ENCODE peak calls at places on chromosomes 13 and 19, in eight cellular contexts. O is cardiac fibroblast, Q is heart left ventricle, H is lower leg skin, F is A673, I is uterus, K is astrocyte of the spinal cord, J is gastrocnemius medialis. T is an unnamed sample.

GRCh38 chr19:44356383-44357111 is at the start of gene ZNF112:
- DNase-seq in O (peak), Q (peak), H (peak), F (peak), I (peak), K (peak), J (peak), T (peak)

GRCh38 chr19:41740415-41741243 is 14.7 kb upstream of the CEACAM6 start:
- DNase-seq in O (no peak), Q (no peak), H (peak), F (no peak), I (no peak), K (no peak), J (no peak), T (no peak)

GRCh38 chr13:43414111-43414510 is 372.7 kb downstream of the ENOX1 start:
- DNase-seq in O (no peak), Q (no peak), H (no peak), F (no peak), I (no peak), K (no peak), J (no peak), T (no peak)

GRCh38 chr19:49801966-49802661 is 11.0 kb downstream of the FUZ start:
- DNase-seq in O (peak), Q (peak), H (peak), F (peak), I (peak), K (peak), J (peak), T (no peak)

GRCh38 chr19:35357867-35358573 is at the start of gene FFAR3:
- DNase-seq in O (peak), Q (no peak), H (peak), F (peak), I (no peak), K (no peak), J (peak), T (peak)

GRCh38 chr19:16400911-16401675 is 70.7 kb downstream of the EPS15L1 start:
- DNase-seq in O (no peak), Q (no peak), H (peak), F (peak), I (peak), K (peak), J (peak), T (no peak)

GRCh38 chr19:41923045-41923788 is 5.0 kb downstream of the ERFL start:
- DNase-seq in O (no peak), Q (no peak), H (no peak), F (no peak), I (no peak), K (no peak), J (no peak), T (no peak)

GRCh38 chr19:16883518-16883917 is 5.3 kb upstream of the F2RL3 start:
- DNase-seq in O (no peak), Q (no peak), H (no peak), F (no peak), I (no peak), K (no peak), J (no peak), T (no peak)

GRCh38 chr13:111247552-111247951 is 72.9 kb upstream of the TEX29 start:
- DNase-seq in O (no peak), Q (no peak), H (no peak), F (no peak), I (no peak), K (no peak), J (peak), T (no peak)

GRCh38 chr13:78816154-78816553 is 157.2 kb upstream of the OBI1 start:
- DNase-seq in O (no peak), Q (no peak), H (no peak), F (no peak), I (no peak), K (no peak), J (no peak), T (no peak)

DNA sequence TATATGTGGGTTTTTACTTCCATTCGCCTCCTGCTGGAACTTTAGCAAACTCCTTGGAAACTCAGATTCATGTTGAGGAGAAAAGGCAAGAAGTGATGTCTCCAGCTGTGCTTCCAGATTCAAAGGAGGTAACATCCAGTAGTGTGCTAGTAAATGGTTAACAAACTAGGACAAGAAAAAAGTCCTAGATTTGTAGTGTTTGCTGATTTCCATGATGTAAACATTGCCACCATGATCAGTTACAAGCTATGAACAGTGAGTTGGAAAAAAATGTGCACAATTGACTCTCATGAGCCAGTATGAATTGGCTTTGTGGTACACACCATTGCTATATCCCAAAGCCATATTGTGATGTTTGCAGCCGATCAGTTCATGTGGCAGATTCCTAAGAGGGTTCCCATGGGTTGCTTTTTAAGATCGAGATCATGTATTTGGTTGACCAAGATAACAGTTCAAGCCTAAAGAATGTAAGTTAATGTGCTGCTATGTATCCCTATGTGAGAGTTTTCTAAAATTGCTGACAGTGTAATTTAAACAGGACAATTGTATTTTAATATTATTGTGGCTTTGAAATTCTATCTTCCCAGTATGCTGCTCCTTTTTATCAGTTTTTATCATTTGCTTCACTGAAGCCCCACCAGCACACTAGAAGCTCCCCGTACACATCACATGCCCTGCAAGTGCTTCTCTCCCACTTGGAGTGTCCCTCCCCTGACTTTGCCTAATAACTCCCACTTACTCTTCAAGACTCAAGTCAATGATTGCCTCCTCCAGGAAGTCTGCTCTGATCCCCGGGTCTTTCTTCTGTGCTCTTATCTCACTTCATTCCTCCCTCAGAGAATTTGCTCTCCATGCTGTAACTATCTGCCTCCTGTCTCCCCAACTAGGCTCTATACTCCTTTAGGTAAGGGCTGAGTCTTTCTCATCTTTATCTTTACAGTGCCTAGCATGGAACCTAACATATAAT is 148.3 kb downstream of the RGCC start:
- DNase-seq in O (no peak), Q (no peak), H (no peak), F (no peak), I (no peak), K (no peak), J (no peak), T (no peak)
- TF ChIP-seq CTCF in O (no peak), Q (no peak), H (no peak), F (no peak), I (no peak), K (no peak), J (no peak), T (no peak)

GRCh38 chr13:33678084-33678483 is 139.9 kb upstream of the RFC3 start:
- DNase-seq in O (no peak), Q (no peak), H (no peak), F (peak), I (no peak), K (no peak), J (no peak), T (no peak)
- TF ChIP-seq CTCF in O (no peak), Q (no peak), H (no peak), F (peak), I (no peak), K (no peak), J (no peak), T (no peak)

DNA sequence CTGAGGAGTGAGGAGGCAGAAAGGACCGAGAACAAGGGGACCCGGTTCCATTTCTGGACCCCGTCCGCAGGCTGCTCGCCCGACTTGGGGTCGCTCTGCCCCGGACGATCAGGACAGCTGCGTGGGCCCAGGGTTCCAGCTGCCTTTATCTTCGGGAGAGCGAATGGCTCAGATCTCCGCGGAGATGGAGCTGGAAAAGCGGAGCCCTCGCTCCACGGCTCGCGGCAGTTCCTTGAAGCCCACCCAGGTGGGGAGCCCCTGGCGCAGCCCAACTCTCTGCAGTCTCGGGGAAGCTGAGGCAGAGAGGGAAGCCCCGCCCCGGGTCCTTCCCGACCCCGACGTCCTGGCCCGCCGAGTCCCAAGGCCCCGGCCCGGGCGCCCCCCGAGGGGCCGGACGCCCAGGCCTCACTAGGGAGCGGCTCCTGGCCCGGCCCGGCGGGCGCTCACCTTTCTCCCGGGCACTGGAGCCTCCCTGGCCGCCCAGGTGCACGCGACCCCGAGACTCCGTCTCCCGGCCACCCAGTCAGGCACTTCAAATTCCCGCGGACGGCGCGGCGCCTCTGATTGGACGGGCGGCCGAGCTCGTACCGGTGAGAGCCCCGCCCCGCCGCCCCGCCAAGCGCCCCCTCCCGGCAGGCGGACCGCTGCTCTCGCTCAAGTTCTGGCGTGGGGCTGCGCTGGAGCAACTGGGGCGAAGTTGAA is 485.7 kb downstream of the UQCRFS1 start:
- DNase-seq in O (peak), Q (no peak), H (no peak), F (no peak), I (no peak), K (no peak), J (no peak), T (no peak)
- TF ChIP-seq CTCF in O (peak), Q (no peak), H (no peak), F (no peak), I (no peak), K (no peak), J (no peak), T (no peak)

GRCh38 chr13:107649071-107649470 is 566.3 kb downstream of the LIG4 start:
- DNase-seq in O (peak), Q (no peak), H (no peak), F (no peak), I (no peak), K (no peak), J (no peak), T (no peak)

DNA sequence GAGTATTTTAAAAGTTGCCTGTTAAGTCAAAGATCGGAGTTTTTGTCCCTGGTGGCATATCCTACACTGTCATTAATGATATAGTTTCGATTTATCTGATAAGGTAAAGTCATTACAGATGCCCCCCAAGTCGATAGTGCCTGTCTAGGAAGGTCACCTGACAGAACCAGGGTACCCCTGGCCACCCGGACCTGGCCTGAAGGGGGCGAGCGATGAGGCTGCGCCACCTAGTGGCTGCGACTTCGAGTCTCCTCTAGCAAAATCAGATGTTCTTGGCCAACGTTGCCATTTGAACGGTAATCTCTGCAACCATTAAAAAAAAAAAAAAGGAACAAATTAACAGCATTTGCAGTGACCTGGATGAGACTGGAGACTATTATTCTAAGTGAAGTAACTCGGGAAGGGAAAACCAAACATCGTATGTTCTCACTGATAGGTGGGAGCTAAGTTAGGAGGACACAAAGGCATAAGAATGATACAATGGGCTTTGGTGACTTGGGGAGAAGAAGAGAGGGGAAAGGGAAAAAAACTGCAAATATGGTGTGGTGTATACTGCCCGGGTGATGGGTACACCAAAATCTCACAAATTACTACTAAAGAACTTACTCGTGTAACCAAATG is 565.1 kb downstream of the LIG4 start:
- DNase-seq in O (peak), Q (peak), H (no peak), F (peak), I (peak), K (peak), J (no peak), T (peak)
- TF ChIP-seq CTCF in O (peak), Q (peak), H (no peak), F (peak), I (peak), K (peak), J (peak), T (peak)

DNA sequence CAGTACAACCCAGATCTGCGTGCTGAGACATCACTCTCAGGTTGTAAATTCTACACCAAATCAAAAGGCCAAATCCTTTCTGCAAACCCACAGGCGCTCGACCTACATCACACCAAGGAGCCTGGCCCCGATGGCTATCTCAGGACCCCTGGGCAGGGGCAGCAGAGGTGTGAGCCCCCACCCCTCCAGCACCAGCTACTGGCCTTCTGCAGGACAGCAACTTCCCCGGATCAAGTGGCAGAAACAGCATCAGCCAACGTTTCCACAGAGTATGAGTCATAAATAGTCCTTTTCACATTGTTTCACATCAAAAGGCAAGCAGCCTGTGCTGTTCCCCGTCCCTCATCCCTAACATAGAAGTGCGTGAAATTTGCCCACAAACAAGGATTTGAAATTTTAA is 276.1 kb downstream of the ZNF536 start:
- DNase-seq in O (no peak), Q (no peak), H (peak), F (no peak), I (no peak), K (no peak), J (no peak), T (no peak)
- TF ChIP-seq CTCF in O (no peak), Q (no peak), H (no peak), F (no peak), I (no peak), K (no peak), J (no peak), T (no peak)

DNA sequence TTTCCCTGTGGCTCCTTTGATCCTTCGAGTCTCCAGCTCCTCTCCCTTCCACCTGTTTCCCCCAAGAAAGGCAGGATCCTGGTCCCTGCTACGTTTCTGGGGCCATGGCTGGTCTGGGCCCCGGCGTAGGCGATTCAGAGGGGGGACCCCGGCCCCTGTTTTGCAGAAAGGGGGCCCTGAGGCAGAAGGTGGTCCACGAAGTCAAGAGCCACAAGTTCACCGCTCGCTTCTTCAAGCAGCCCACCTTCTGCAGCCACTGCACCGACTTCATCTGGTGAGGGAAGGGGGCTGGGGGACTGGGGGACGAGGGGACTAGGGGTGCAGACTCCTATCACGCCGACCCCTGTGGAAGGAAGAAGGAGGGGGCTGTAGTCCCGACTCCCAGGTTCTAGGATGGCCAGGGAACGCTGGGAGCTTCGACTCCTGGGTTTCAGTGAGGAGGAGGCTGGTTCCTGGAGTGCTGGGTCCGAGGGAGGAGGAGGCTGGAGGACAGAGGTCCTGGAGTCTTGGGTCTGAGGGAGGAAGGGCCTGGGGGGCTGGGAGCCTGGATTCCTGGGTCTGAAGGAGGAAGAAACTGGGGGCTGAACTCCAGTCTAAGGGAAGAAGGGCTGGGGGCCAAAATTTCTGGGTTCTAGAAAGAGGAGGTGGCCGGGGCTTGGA is 524 bp downstream of the PRKCG start:
- DNase-seq in O (no peak), Q (no peak), H (no peak), F (no peak), I (no peak), K (no peak), J (no peak), T (no peak)
- TF ChIP-seq CTCF in O (no peak), Q (no peak), H (no peak), F (peak), I (no peak), K (no peak), J (no peak), T (no peak)

DNA sequence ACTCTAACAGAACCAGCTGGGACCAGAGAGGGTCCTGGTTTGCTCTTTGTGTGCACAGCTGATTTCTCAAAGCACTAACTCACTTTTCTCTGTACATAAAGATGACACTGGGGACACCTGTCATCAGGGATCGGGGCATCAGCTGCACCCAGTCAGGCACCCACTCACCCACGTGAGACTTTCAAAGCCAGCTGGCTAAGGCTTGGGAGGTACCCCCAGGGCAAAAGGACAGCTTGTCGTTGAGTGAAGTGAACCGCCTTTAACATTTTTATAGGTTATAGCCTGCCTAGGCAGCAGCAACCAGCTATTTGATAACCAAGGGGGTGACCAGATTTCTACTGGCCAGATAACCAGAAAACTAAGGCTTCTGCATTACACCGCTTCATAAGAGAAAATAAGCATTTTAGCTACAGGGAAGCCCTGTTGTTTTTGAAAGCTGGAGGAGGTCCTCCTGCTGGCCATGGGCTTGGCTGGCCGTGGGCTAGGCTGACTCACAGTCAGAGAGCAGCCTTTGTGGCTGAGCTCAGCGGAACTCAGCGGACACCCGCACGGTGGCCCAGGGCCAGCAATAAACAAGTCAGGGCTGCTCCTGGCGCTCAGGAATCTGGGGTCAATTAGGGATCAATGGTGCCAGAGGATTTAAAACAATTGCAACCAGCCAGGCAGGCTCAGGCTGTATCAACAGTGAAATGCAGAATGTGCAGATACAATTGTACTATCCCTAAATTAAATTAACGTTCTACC is 57.1 kb downstream of the ALOX5AP start:
- DNase-seq in O (peak), Q (peak), H (peak), F (no peak), I (peak), K (peak), J (peak), T (peak)
- TF ChIP-seq CTCF in O (peak), Q (no peak), H (no peak), F (no peak), I (peak), K (peak), J (no peak), T (no peak)

GRCh38 chr19:18771328-18772242 is 19.5 kb downstream of the COMP start:
- DNase-seq in O (no peak), Q (no peak), H (no peak), F (peak), I (no peak), K (no peak), J (no peak), T (no peak)
- TF ChIP-seq CTCF in O (peak), Q (no peak), H (no peak), F (peak), I (no peak), K (peak), J (no peak), T (no peak)

DNA sequence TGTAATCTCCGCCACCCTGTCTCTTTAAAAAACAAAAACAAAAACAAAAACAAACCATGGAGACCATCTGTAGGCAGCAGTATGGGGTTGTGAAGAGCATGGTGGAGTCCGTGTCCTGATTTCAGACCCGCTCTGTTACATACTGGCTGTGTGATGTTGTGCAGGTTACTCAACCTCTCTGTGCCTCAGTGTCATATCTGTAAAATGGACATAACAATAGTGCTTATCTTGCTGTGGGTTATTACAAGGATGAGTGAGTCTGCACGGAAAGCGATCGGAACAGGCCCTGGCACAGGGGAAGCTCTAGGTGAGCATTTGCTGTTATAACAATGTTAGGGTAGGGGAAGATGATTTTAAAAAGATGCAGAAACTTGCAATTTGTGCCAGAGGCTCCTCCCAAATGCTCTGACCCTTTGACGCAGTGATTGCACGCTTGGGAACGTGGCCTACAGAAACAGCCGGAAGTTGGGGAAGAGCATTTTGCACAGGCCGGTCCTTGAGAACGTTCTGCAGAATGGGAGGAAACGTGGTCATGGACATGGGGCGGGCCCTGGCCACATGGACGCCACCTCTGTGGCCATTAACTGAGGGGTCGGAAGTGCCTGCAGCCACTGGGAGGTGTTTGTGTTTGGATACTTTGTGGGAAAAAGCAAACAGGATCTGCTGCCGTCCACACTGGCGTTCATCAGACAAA is 15.7 kb upstream of the SELENOW start:
- DNase-seq in O (peak), Q (peak), H (no peak), F (no peak), I (peak), K (no peak), J (no peak), T (no peak)
- TF ChIP-seq CTCF in O (no peak), Q (no peak), H (no peak), F (no peak), I (no peak), K (no peak), J (no peak), T (no peak)

GRCh38 chr13:106376411-106377112 is 158.9 kb downstream of the EFNB2 start:
- DNase-seq in O (peak), Q (no peak), H (no peak), F (peak), I (peak), K (peak), J (no peak), T (peak)
- TF ChIP-seq CTCF in O (peak), Q (no peak), H (no peak), F (peak), I (no peak), K (peak), J (no peak), T (no peak)